ENCODE peak calls at places on chromosomes 16 and 17, in four cellular contexts. F is NCI-H1105 treated with DMSO at 0.1 percent for 48 hours; P is iris pigment epithelial cell; G is stimulated activated CD8-positive, alpha-beta memory T cell treated with anti-CD3 and anti-CD28 coated beads, Interleukin-7, amount 100 ng/mL, for 4 hours. R is an unnamed sample.

GRCh38 chr16:11131706-11132105 is 124.3 kb downstream of the SOCS1 start:
- DNase-seq in F (no peak), G (no peak), P (no peak), R (no peak)

GRCh38 chr17:74089869-74090464 is 113.5 kb upstream of the RPL38 start:
- DNase-seq in P (peak), G (no peak), F (no peak), R (peak)

GRCh38 chr16:57386381-57386951 is 14.2 kb downstream of the CX3CL1 start:
- DNase-seq in G (no peak), F (no peak), P (no peak), R (no peak)

GRCh38 chr17:65243838-65244237 is 106.7 kb downstream of the RGS9 start:
- DNase-seq in P (peak), G (no peak), F (peak), R (no peak)

GRCh38 chr17:79005063-79005861 is 4.3 kb downstream of the CANT1 start:
- DNase-seq in P (no peak), G (no peak), F (peak), R (no peak)

GRCh38 chr16:19733551-19733950 is 15.5 kb downstream of the IQCK start:
- DNase-seq in G (no peak), F (no peak), P (no peak), R (no peak)

GRCh38 chr17:3985800-3986199 is 21.6 kb upstream of the ATP2A3 start:
- DNase-seq in P (no peak), G (no peak), F (no peak), R (no peak)

GRCh38 chr17:2468270-2468669 is 43.4 kb downstream of the METTL16 start:
- DNase-seq in G (no peak), F (no peak), P (peak), R (no peak)

GRCh38 chr17:47776330-47777197 is 43.5 kb downstream of the TBX21 start:
- DNase-seq in F (peak), P (peak), G (no peak), R (peak)

GRCh38 chr17:34581446-34582184 is 2.2 kb downstream of the TMEM132E start:
- DNase-seq in G (no peak), P (no peak), F (peak), R (no peak)

GRCh38 chr16:58814348-58814801 is 80.3 kb upstream of the GOT2 start:
- DNase-seq in P (peak), F (peak), G (no peak), R (peak)

GRCh38 chr16:2296662-2297505 is 29.0 kb upstream of the RNPS1 start:
- DNase-seq in F (no peak), P (peak), G (no peak), R (peak)

GRCh38 chr16:9261376-9261775 is 169.9 kb downstream of the HAPSTR1 start:
- DNase-seq in P (no peak), F (no peak), G (no peak), R (no peak)

GRCh38 chr16:53071748-53072301 is 17.0 kb downstream of the CHD9 start:
- DNase-seq in P (no peak), G (no peak), F (peak), R (no peak)

GRCh38 chr16:50820225-50820624 is 78.3 kb downstream of the CYLD start:
- DNase-seq in P (no peak), F (no peak), G (no peak), R (no peak)

GRCh38 chr16:86949116-86949515 is 368.1 kb downstream of the C16orf95 start:
- DNase-seq in F (peak), G (no peak), P (no peak), R (no peak)

GRCh38 chr17:40517286-40517662 is 15.9 kb upstream of the TNS4 start:
- DNase-seq in F (no peak), P (no peak), G (no peak), R (no peak)

GRCh38 chr17:21183468-21183867 is 30.5 kb downstream of the TMEM11 start:
- DNase-seq in P (no peak), G (no peak), F (no peak), R (no peak)

GRCh38 chr17:12256380-12256995 is 235.8 kb downstream of the MAP2K4 start:
- DNase-seq in F (peak), G (no peak), P (peak), R (no peak)

GRCh38 chr16:4675864-4676786 is 17.2 kb upstream of the NUDT16L1 start:
- DNase-seq in P (no peak), F (no peak), G (peak), R (peak)

GRCh38 chr16:84643180-84643583 is 5.1 kb upstream of the KLHL36 start:
- DNase-seq in G (no peak), F (no peak), P (peak), R (peak)

GRCh38 chr17:381941-382643 is 29.5 kb upstream of the RPH3AL start:
- DNase-seq in G (no peak), P (no peak), F (no peak), R (peak)

GRCh38 chr17:62653831-62654829 is 26.7 kb downstream of the MRC2 start:
- DNase-seq in G (no peak), P (peak), F (no peak), R (peak)